ENCODE peak calls at places on chromosomes 5 and 9, in four cellular contexts. K, N, S and X are unnamed samples.

GRCh38 chr5:111121926-111122325 is 29.8 kb downstream of the WDR36 start:
- DNase-seq in K (no peak), S (no peak), N (no peak), X (no peak)

GRCh38 chr9:75235632-75236031 is 147.3 kb downstream of the OSTF1 start:
- DNase-seq in S (peak; percentile 90), K (peak; percentile 20), N (no peak), X (no peak)

GRCh38 chr5:80182802-80183645 is 72.8 kb downstream of the SERINC5 start:
- DNase-seq in S (no peak), K (peak; percentile 72), N (no peak), X (no peak)

GRCh38 chr9:99103505-99103904 is 1.4 kb upstream of the TGFBR1 start:
- DNase-seq in S (no peak), N (no peak), K (no peak), X (no peak)

GRCh38 chr9:128627906-128628305 is 28.7 kb downstream of the DYNC2I2 start:
- DNase-seq in N (no peak), S (no peak), K (no peak), X (no peak)

GRCh38 chr5:44983006-44983405 is 174.3 kb downstream of the MRPS30 start:
- DNase-seq in K (peak; percentile 7), N (no peak), S (peak; percentile 8), X (no peak)

GRCh38 chr5:37553720-37554402 is 174.7 kb downstream of the WDR70 start:
- DNase-seq in S (peak; percentile 15), K (no peak), N (no peak), X (no peak)

GRCh38 chr9:84659273-84659672 is 10.3 kb upstream of the NTRK2 start:
- DNase-seq in S (no peak), K (no peak), N (no peak), X (no peak)

GRCh38 chr5:171357843-171358242 is 29.8 kb upstream of the NPM1 start:
- DNase-seq in N (no peak), K (no peak), S (no peak), X (no peak)

GRCh38 chr9:2159521-2160417 is 144.6 kb downstream of the SMARCA2 start:
- DNase-seq in K (no peak), S (peak; percentile 48), N (no peak), X (no peak)

GRCh38 chr5:61641748-61642565 is 309.9 kb downstream of the ZSWIM6 start:
- DNase-seq in K (no peak), S (no peak), N (no peak), X (peak; percentile 43)

GRCh38 chr5:28404363-28405071 is 1366.1 kb upstream of the CDH9 start:
- DNase-seq in K (no peak), S (no peak), N (no peak), X (no peak)

GRCh38 chr5:160444407-160444806 is 22.8 kb downstream of the PTTG1 start:
- DNase-seq in S (no peak), N (no peak), K (no peak), X (no peak)

GRCh38 chr9:112086627-112087026 is 88.5 kb downstream of the SUSD1 start:
- DNase-seq in S (peak; percentile 39), K (peak; percentile 38), N (no peak), X (no peak)

GRCh38 chr5:144194148-144194547 is 23.5 kb downstream of the KCTD16 start:
- DNase-seq in S (no peak), N (no peak), K (peak; percentile 88), X (no peak)

GRCh38 chr5:19140276-19140675 is 847.7 kb downstream of the CDH18 start:
- DNase-seq in S (no peak), N (no peak), K (no peak), X (peak; percentile 8)

GRCh38 chr9:135526730-135527571 is 5.7 kb downstream of the LCN1 start:
- DNase-seq in K (peak; percentile 22), S (no peak), N (no peak), X (no peak)

GRCh38 chr9:19486803-19487202 is 78.0 kb downstream of the ACER2 start:
- DNase-seq in S (no peak), K (no peak), N (no peak), X (no peak)

GRCh38 chr9:10704720-10705119 is 91.9 kb upstream of the PTPRD start:
- DNase-seq in N (no peak), S (peak; percentile 39), K (no peak), X (no peak)

GRCh38 chr9:76916231-76916630 is 10.3 kb upstream of the PRUNE2 start:
- DNase-seq in S (no peak), K (no peak), N (no peak), X (no peak)

GRCh38 chr5:169795311-169795710 is 158.2 kb downstream of the DOCK2 start:
- DNase-seq in N (no peak), S (peak; percentile 58), K (peak; percentile 85), X (no peak)

GRCh38 chr9:112890106-112891081 is at the start of gene SLC46A2:
- DNase-seq in S (no peak), N (no peak), K (no peak), X (no peak)

GRCh38 chr5:140349244-140349643 is 2.8 kb upstream of the HBEGF start:
- DNase-seq in S (peak; percentile 68), K (no peak), N (no peak), X (no peak)

GRCh38 chr5:115379622-115380344 is 83.3 kb upstream of the CCDC112 start:
- DNase-seq in N (peak; percentile 31), K (no peak), S (peak; percentile 63), X (no peak)

GRCh38 chr9:89022071-89022721 is 30.9 kb downstream of the S1PR3 start:
- DNase-seq in K (no peak), N (no peak), S (no peak), X (no peak)

GRCh38 chr9:129954868-129955550 is 88.0 kb downstream of the FNBP1 start:
- DNase-seq in K (peak; percentile 82), N (no peak), S (no peak), X (peak; percentile 31)

GRCh38 chr5:139422307-139422893 is 16.9 kb downstream of the DNAJC18 start:
- DNase-seq in S (peak; percentile 84), K (peak; percentile 77), N (peak; percentile 81), X (peak; percentile 47)

GRCh38 chr5:28344803-28345433 is 1306.5 kb upstream of the CDH9 start:
- DNase-seq in N (peak; percentile 6), K (peak; percentile 75), S (peak; percentile 60), X (peak; percentile 15)

GRCh38 chr9:133102190-133103021 is 18.6 kb downstream of the RALGDS start:
- DNase-seq in K (no peak), N (no peak), S (no peak), X (no peak)

GRCh38 chr5:149274964-149275363 is 3.3 kb downstream of the AFAP1L1 start:
- DNase-seq in S (no peak), K (no peak), N (no peak), X (no peak)

GRCh38 chr5:161258438-161258837 is 288.1 kb downstream of the GABRB2 start:
- DNase-seq in S (no peak), N (no peak), K (no peak), X (no peak)

GRCh38 chr5:134534726-134535110 is 9.2 kb downstream of the JADE2 start:
- DNase-seq in K (no peak), N (no peak), S (no peak), X (no peak)
- TF ChIP-seq CTCF in K (no peak), N (no peak), S (no peak), X (no peak)

GRCh38 chr5:177513500-177513899 is 3.3 kb downstream of the DDX41 start:
- DNase-seq in K (no peak), S (no peak), N (no peak), X (no peak)

GRCh38 chr5:177519463-177520235 is 2.9 kb upstream of the DDX41 start:
- DNase-seq in S (no peak), N (no peak), K (no peak), X (no peak)

GRCh38 chr5:177514541-177514940 is 2.2 kb downstream of the DDX41 start:
- DNase-seq in S (no peak), K (no peak), N (no peak), X (no peak)

GRCh38 chr5:177515580-177515979 is 1.2 kb downstream of the DDX41 start:
- DNase-seq in K (no peak), N (no peak), S (no peak), X (no peak)

GRCh38 chr5:177516601-177517568 is at the start of gene DDX41:
- DNase-seq in N (peak; percentile 99), K (peak; percentile 98), S (peak; percentile 100), X (peak; percentile 98)
- TF ChIP-seq CTCF in N (no peak), K (no peak), S (no peak), X (no peak)

GRCh38 chr9:27787941-27788340 is 214.7 kb upstream of the C9orf72 start:
- DNase-seq in K (peak; percentile 28), N (no peak), S (no peak), X (no peak)
- TF ChIP-seq CTCF in K (peak; percentile 30), N (no peak), S (no peak), X (peak; percentile 37)

GRCh38 chr5:7078901-7079300 is 317.0 kb upstream of the ADCY2 start:
- DNase-seq in S (peak; percentile 5), K (peak; percentile 38), N (no peak), X (no peak)
- TF ChIP-seq CTCF in S (no peak), K (peak; percentile 34), N (peak; percentile 16), X (no peak)

GRCh38 chr9:6910032-6910431 is 152.3 kb downstream of the KDM4C start:
- DNase-seq in S (peak; percentile 33), K (peak; percentile 51), N (no peak), X (no peak)

GRCh38 chr9:6910497-6910896 is 152.7 kb downstream of the KDM4C start:
- DNase-seq in K (no peak), N (no peak), S (no peak), X (no peak)

GRCh38 chr9:6905850-6906375 is 148.1 kb downstream of the KDM4C start:
- DNase-seq in N (no peak), K (no peak), S (no peak), X (no peak)

GRCh38 chr9:6909186-6909585 is 151.4 kb downstream of the KDM4C start:
- DNase-seq in S (no peak), N (no peak), K (no peak), X (no peak)

GRCh38 chr9:6907772-6908381 is 150.1 kb downstream of the KDM4C start:
- DNase-seq in K (peak; percentile 59), N (no peak), S (peak; percentile 52), X (peak; percentile 35)
- TF ChIP-seq CTCF in K (peak; percentile 57), N (peak; percentile 30), S (peak; percentile 62), X (peak; percentile 87)

GRCh38 chr5:103942587-103943186 is 380.1 kb upstream of the NUDT12 start:
- DNase-seq in N (no peak), K (no peak), S (peak; percentile 1), X (no peak)
- TF ChIP-seq CTCF in N (no peak), K (no peak), S (no peak), X (peak; percentile 55)

GRCh38 chr9:95103385-95104087 is 214.0 kb downstream of the FANCC start:
- DNase-seq in K (no peak), N (no peak), S (no peak), X (peak; percentile 55)
- TF ChIP-seq CTCF in K (peak; percentile 14), N (no peak), S (no peak), X (peak; percentile 55)